ENCODE peak calls at places on chromosomes 7 and 10, in ten cellular contexts. V is omental fat pad, M is upper lobe of right lung, J is fibroblast of the aortic adventitia, T is cardiac fibroblast, N is endothelial cell, X is AG10803, D is transverse colon, L is glutamatergic neuron, P is psoas muscle. R is an unnamed sample.

GRCh38 chr7:75842836-75843446 is 29.3 kb upstream of the CCL24 start:
- DNase-seq in V (no peak), M (no peak), J (peak), T (peak), N (no peak), X (peak), D (no peak), L (no peak), P (no peak), R (no peak)

GRCh38 chr10:93991596-93992284 is 2.0 kb upstream of the PLCE1 start:
- DNase-seq in V (no peak), M (no peak), J (peak), T (peak), N (peak), X (peak), D (peak), L (no peak), P (peak), R (no peak)

GRCh38 chr7:39304683-39305405 is 261.4 kb upstream of the YAE1 start:
- DNase-seq in V (no peak), M (no peak), J (no peak), T (no peak), N (no peak), X (no peak), D (no peak), L (no peak), P (no peak), R (no peak)

GRCh38 chr7:157495177-157495553 is 158.4 kb downstream of the DNAJB6 start:
- DNase-seq in V (no peak), M (no peak), J (no peak), T (no peak), N (no peak), X (no peak), D (no peak), L (no peak), P (no peak), R (no peak)

GRCh38 chr7:140639366-140640053 is 1.1 kb downstream of the DENND2A start:
- DNase-seq in V (no peak), M (no peak), J (peak), T (peak), N (peak), X (peak), D (no peak), L (peak), P (peak), R (peak)

GRCh38 chr7:17472939-17473338 is 174.5 kb downstream of the AHR start:
- DNase-seq in V (no peak), M (no peak), J (no peak), T (no peak), N (no peak), X (no peak), D (no peak), L (no peak), P (no peak), R (no peak)

GRCh38 chr10:89342219-89342966 is 14.6 kb downstream of the IFIT3 start:
- DNase-seq in V (no peak), M (no peak), J (peak), T (peak), N (no peak), X (peak), D (no peak), L (no peak), P (peak), R (no peak)

GRCh38 chr10:131495892-131496291 is 184.4 kb upstream of the TCERG1L start:
- DNase-seq in V (no peak), M (peak), J (no peak), T (no peak), N (no peak), X (no peak), D (no peak), L (no peak), P (no peak), R (no peak)

GRCh38 chr7:120979765-120980499 is 8.6 kb upstream of the CPED1 start:
- DNase-seq in V (no peak), M (no peak), J (peak), T (no peak), N (no peak), X (peak), D (no peak), L (no peak), P (no peak), R (no peak)

GRCh38 chr10:23322082-23322481 is 22.5 kb downstream of the C10orf67 start:
- DNase-seq in V (no peak), M (no peak), J (no peak), T (no peak), N (no peak), X (no peak), D (no peak), L (no peak), P (no peak), R (no peak)

GRCh38 chr7:154685564-154685901 is 317.4 kb downstream of the PAXIP1 start:
- DNase-seq in V (no peak), M (no peak), J (no peak), T (no peak), N (no peak), X (no peak), D (no peak), L (no peak), P (no peak), R (no peak)

GRCh38 chr7:142104550-142105527 is 6.7 kb upstream of the MGAM2 start:
- DNase-seq in V (no peak), M (no peak), J (peak), T (no peak), N (no peak), X (no peak), D (peak), L (no peak), P (no peak), R (no peak)

GRCh38 chr7:91847881-91848599 is 32.5 kb downstream of the MTERF1 start:
- DNase-seq in V (no peak), M (no peak), J (no peak), T (no peak), N (no peak), X (no peak), D (no peak), L (no peak), P (no peak), R (no peak)

GRCh38 chr7:1124164-1124563 is 35.8 kb downstream of the ZFAND2A start:
- DNase-seq in V (no peak), M (peak), J (no peak), T (no peak), N (no peak), X (peak), D (no peak), L (no peak), P (peak), R (no peak)

GRCh38 chr10:124648738-124649137 is 95.4 kb downstream of the FAM53B start:
- DNase-seq in V (no peak), M (no peak), J (peak), T (peak), N (no peak), X (peak), D (peak), L (no peak), P (peak), R (no peak)

GRCh38 chr10:101258179-101258885 is 29.1 kb upstream of the LBX1 start:
- DNase-seq in V (no peak), M (no peak), J (no peak), T (no peak), N (no peak), X (no peak), D (no peak), L (no peak), P (no peak), R (no peak)

GRCh38 chr10:124763267-124763666 is 19.1 kb upstream of the FAM53B start:
- DNase-seq in V (no peak), M (no peak), J (peak), T (peak), N (no peak), X (no peak), D (no peak), L (no peak), P (no peak), R (no peak)

GRCh38 chr10:106380706-106381105 is 783.8 kb downstream of the SORCS1 start:
- DNase-seq in V (no peak), M (no peak), J (no peak), T (no peak), N (no peak), X (no peak), D (no peak), L (no peak), P (no peak), R (no peak)

GRCh38 chr7:99447943-99448342 is 9.2 kb downstream of the CPSF4 start:
- DNase-seq in V (no peak), M (no peak), J (no peak), T (no peak), N (peak), X (no peak), D (no peak), L (no peak), P (no peak), R (no peak)

GRCh38 chr10:117541909-117542705 is 439 bp upstream of the EMX2 start:
- DNase-seq in V (no peak), M (no peak), J (peak), T (peak), N (peak), X (peak), D (no peak), L (peak), P (peak), R (no peak)

GRCh38 chr7:142440219-142441073 is 182.6 kb upstream of the PRSS58 start:
- DNase-seq in V (no peak), M (no peak), J (peak), T (peak), N (no peak), X (peak), D (no peak), L (no peak), P (no peak), R (no peak)

GRCh38 chr7:411677-412312 is 107.9 kb downstream of the PDGFA start:
- DNase-seq in V (no peak), M (no peak), J (no peak), T (no peak), N (no peak), X (no peak), D (no peak), L (no peak), P (no peak), R (no peak)

GRCh38 chr10:22345301-22346086 is at the start of gene SPAG6:
- DNase-seq in V (no peak), M (peak), J (no peak), T (no peak), N (peak), X (no peak), D (peak), L (peak), P (peak), R (no peak)

GRCh38 chr10:23517155-23517554 is 78.3 kb downstream of the OTUD1 start:
- DNase-seq in V (no peak), M (no peak), J (no peak), T (no peak), N (no peak), X (no peak), D (no peak), L (no peak), P (no peak), R (no peak)

GRCh38 chr10:70763567-70763966 is 21.6 kb downstream of the TBATA start:
- DNase-seq in V (no peak), M (no peak), J (no peak), T (no peak), N (no peak), X (no peak), D (no peak), L (peak), P (no peak), R (no peak)

GRCh38 chr10:33506838-33507661 is 172.6 kb upstream of the NRP1 start:
- DNase-seq in V (no peak), M (no peak), J (peak), T (peak), N (no peak), X (peak), D (no peak), L (no peak), P (no peak), R (no peak)

GRCh38 chr10:73723516-73723915 is 20.7 kb upstream of the SEC24C start:
- DNase-seq in V (no peak), M (no peak), J (no peak), T (no peak), N (no peak), X (no peak), D (no peak), L (no peak), P (no peak), R (no peak)

GRCh38 chr10:78139336-78139735 is 105.7 kb downstream of the RPS24 start:
- DNase-seq in V (no peak), M (no peak), J (no peak), T (no peak), N (no peak), X (no peak), D (no peak), L (peak), P (no peak), R (no peak)

GRCh38 chr7:96658011-96658391 is 51.6 kb downstream of the SEM1 start:
- DNase-seq in V (no peak), M (no peak), J (no peak), T (no peak), N (no peak), X (no peak), D (no peak), L (no peak), P (no peak), R (no peak)

GRCh38 chr10:92757066-92757716 is 67.4 kb downstream of the HHEX start:
- DNase-seq in V (no peak), M (peak), J (peak), T (peak), N (peak), X (peak), D (peak), L (no peak), P (peak), R (peak)

GRCh38 chr10:109306698-109307097 is 616.6 kb downstream of the XPNPEP1 start:
- DNase-seq in V (no peak), M (no peak), J (no peak), T (no peak), N (no peak), X (no peak), D (no peak), L (no peak), P (no peak), R (no peak)

GRCh38 chr7:1062296-1063294 is 18.2 kb downstream of the GPR146 start:
- DNase-seq in V (no peak), M (no peak), J (no peak), T (no peak), N (no peak), X (no peak), D (no peak), L (no peak), P (no peak), R (peak)

GRCh38 chr7:140201393-140201792 is 24.6 kb upstream of the KDM7A start:
- DNase-seq in V (no peak), M (no peak), J (no peak), T (no peak), N (no peak), X (no peak), D (no peak), L (no peak), P (no peak), R (no peak)

GRCh38 chr10:94279835-94280709 is 82.7 kb downstream of the NOC3L start:
- DNase-seq in V (no peak), M (peak), J (peak), T (peak), N (peak), X (peak), D (peak), L (peak), P (peak), R (peak)

GRCh38 chr10:58175990-58176910 is 91.4 kb downstream of the IPMK start:
- DNase-seq in V (no peak), M (no peak), J (peak), T (peak), N (no peak), X (peak), D (no peak), L (no peak), P (no peak), R (no peak)

GRCh38 chr10:132626761-132627735 is 89.5 kb downstream of the INPP5A start:
- DNase-seq in V (no peak), M (peak), J (no peak), T (no peak), N (no peak), X (no peak), D (no peak), L (peak), P (peak), R (no peak)

GRCh38 chr10:24681476-24682088 is 42.1 kb downstream of the ARHGAP21 start:
- DNase-seq in V (no peak), M (no peak), J (no peak), T (no peak), N (no peak), X (no peak), D (no peak), L (no peak), P (no peak), R (no peak)

GRCh38 chr7:102467581-102468415 is 3.0 kb downstream of the LRWD1 start:
- DNase-seq in V (no peak), M (no peak), J (no peak), T (no peak), N (no peak), X (no peak), D (no peak), L (peak), P (peak), R (peak)

GRCh38 chr7:102463841-102464576 is 654 bp downstream of the ALKBH4 start:
- DNase-seq in V (no peak), M (no peak), J (peak), T (peak), N (no peak), X (peak), D (no peak), L (no peak), P (no peak), R (no peak)

GRCh38 chr7:102468416-102469350 is 3.9 kb downstream of the LRWD1 start:
- DNase-seq in V (no peak), M (no peak), J (no peak), T (no peak), N (no peak), X (no peak), D (no peak), L (peak), P (peak), R (peak)

GRCh38 chr7:102466097-102466496 is 1.3 kb downstream of the LRWD1 start:
- DNase-seq in V (no peak), M (no peak), J (no peak), T (no peak), N (no peak), X (no peak), D (no peak), L (no peak), P (no peak), R (no peak)

DNA sequence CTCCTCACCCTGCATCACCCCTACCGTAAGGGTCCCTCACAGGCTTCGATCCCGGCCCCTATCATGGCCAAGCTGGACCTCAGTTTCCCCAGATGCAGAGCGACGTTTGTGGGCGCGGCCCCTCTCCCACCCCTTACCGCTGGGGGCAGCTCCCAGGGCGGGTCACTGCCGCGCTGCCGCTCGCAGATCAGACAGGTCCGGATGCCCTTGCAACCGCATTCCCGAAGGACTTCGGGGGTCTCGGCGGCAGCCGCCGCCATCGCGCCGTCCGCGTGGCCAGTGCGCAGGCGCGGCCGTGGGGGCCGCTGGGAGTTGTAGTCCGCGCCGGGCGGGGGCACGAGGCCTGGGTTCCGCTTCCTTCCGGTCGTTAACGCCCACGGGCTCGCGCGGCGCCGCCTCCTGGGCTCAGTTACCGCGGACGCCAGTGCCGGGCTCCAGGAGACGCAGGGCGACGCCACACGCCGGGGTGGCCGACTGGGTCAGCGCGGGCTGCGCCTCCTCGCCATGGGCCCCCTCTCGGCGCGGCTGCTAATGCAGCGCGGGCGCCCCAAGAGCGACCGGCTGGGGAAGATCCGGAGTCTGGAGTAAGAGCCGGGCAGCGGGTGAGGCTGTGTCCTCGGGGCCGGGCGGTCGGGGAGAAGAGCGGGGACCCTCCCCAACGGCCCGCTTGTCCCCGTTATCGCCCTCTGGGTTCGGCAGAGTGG is at the start of the genes ALKBH4 and LRWD1:
- DNase-seq in V (peak), M (peak), J (peak), T (peak), N (peak), X (peak), D (peak), L (peak), P (peak), R (peak)
- TF ChIP-seq CTCF in V (no peak), M (peak), J (no peak), T (no peak), N (peak), X (no peak), D (no peak), L (no peak), P (peak), R (peak)

GRCh38 chr10:85679061-85679460 is 687.5 kb downstream of the GRID1 start:
- DNase-seq in V (no peak), M (no peak), J (no peak), T (no peak), N (no peak), X (no peak), D (no peak), L (no peak), P (no peak), R (no peak)
- TF ChIP-seq CTCF in V (no peak), M (no peak), J (no peak), T (no peak), N (no peak), X (no peak), D (no peak), L (no peak), P (no peak), R (no peak)

GRCh38 chr7:81577642-81578349 is 192.1 kb downstream of the HGF start:
- DNase-seq in V (no peak), M (no peak), J (peak), T (no peak), N (no peak), X (no peak), D (no peak), L (no peak), P (no peak), R (no peak)

GRCh38 chr7:81574723-81575326 is 195.0 kb downstream of the HGF start:
- DNase-seq in V (no peak), M (no peak), J (peak), T (peak), N (no peak), X (no peak), D (no peak), L (no peak), P (no peak), R (no peak)

DNA sequence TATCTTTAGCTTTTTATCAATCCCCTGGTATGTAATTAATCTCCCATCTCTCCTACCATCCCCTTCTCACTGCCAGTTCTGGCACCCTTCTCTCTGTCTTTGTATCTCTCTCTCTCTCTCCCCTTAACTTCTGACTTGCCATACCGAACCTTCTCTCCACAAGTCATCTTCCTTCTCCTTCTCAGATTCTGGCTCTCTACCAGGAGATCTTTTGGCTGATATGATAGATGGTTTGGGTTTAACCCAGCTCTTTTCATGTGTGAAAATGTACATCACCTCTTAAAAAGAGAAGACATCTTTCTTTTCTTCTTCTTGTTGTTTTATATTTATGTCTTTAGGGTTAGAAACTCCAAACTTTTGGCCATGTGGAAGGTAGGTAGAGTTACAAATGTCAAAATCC is 196.7 kb downstream of the HGF start:
- DNase-seq in V (no peak), M (no peak), J (peak), T (no peak), N (no peak), X (no peak), D (no peak), L (no peak), P (no peak), R (no peak)
- TF ChIP-seq CTCF in V (no peak), M (no peak), J (no peak), T (no peak), N (no peak), X (no peak), D (no peak), L (no peak), P (no peak), R (no peak)

GRCh38 chr7:93601363-93601762 is 26.8 kb upstream of the CALCR start:
- DNase-seq in V (no peak), M (no peak), J (no peak), T (no peak), N (no peak), X (no peak), D (no peak), L (no peak), P (no peak), R (no peak)
- TF ChIP-seq CTCF in V (no peak), M (no peak), J (no peak), T (no peak), N (no peak), X (no peak), D (no peak), L (no peak), P (no peak), R (no peak)

GRCh38 chr10:62690703-62691102 is 113.8 kb upstream of the ADO start:
- DNase-seq in V (no peak), M (no peak), J (no peak), T (no peak), N (no peak), X (no peak), D (no peak), L (no peak), P (no peak), R (no peak)
- TF ChIP-seq CTCF in V (no peak), M (no peak), J (no peak), T (no peak), N (no peak), X (no peak), D (no peak), L (no peak), P (no peak), R (no peak)

GRCh38 chr7:131581241-131582157 is 25.1 kb upstream of the PODXL start:
- DNase-seq in V (no peak), M (no peak), J (no peak), T (peak), N (no peak), X (peak), D (no peak), L (no peak), P (peak), R (no peak)
- TF ChIP-seq CTCF in V (no peak), M (no peak), J (peak), T (no peak), N (no peak), X (peak), D (no peak), L (no peak), P (peak), R (no peak)

GRCh38 chr10:102394079-102394800 is 1.3 kb upstream of the NFKB2 start:
- DNase-seq in V (peak), M (peak), J (peak), T (peak), N (peak), X (peak), D (peak), L (peak), P (peak), R (peak)
- TF ChIP-seq CTCF in V (peak), M (peak), J (no peak), T (peak), N (peak), X (peak), D (no peak), L (peak), P (no peak), R (peak)

GRCh38 chr7:50851451-50851850 is 68.8 kb upstream of the GRB10 start:
- DNase-seq in V (no peak), M (no peak), J (peak), T (peak), N (no peak), X (peak), D (no peak), L (no peak), P (no peak), R (no peak)
- TF ChIP-seq CTCF in V (no peak), M (no peak), J (no peak), T (no peak), N (no peak), X (no peak), D (no peak), L (no peak), P (no peak), R (no peak)

R was measured in B cell.